ENCODE peak calls at places on chromosomes 3 and 15, in seven cellular contexts. One of them, this sample, is unnamed. For H3K4me1, the result is how much of the 10 kb centered on the place peaks cover.

GRCh38 chr3:40920041-40920440 is 279.3 kb upstream of the CTNNB1 start:
- DNase-seq in effector memory CD4-positive, alpha-beta T cell: no peak
- DNase-seq in neural progenitor cell: no peak
- DNase-seq in heart left ventricle: no peak
- DNase-seq in fibroblast of lung: peak
- DNase-seq in stomach: no peak
- DNase-seq in small intestine: no peak
- DNase-seq in this sample: no peak

GRCh38 chr3:38150780-38151528 is 12.5 kb downstream of the MYD88 start:
- DNase-seq in effector memory CD4-positive, alpha-beta T cell: no peak
- DNase-seq in neural progenitor cell: no peak
- DNase-seq in heart left ventricle: no peak
- DNase-seq in fibroblast of lung: no peak
- DNase-seq in stomach: no peak
- DNase-seq in small intestine: no peak
- DNase-seq in this sample: no peak

GRCh38 chr3:61668317-61668864 is 107.0 kb downstream of the PTPRG start:
- DNase-seq in effector memory CD4-positive, alpha-beta T cell: no peak
- DNase-seq in neural progenitor cell: no peak
- DNase-seq in heart left ventricle: no peak
- DNase-seq in fibroblast of lung: no peak
- DNase-seq in stomach: no peak
- DNase-seq in small intestine: no peak
- DNase-seq in this sample: no peak

GRCh38 chr3:28971156-28971555 is 309.7 kb upstream of the RBMS3 start:
- DNase-seq in effector memory CD4-positive, alpha-beta T cell: no peak
- DNase-seq in neural progenitor cell: no peak
- DNase-seq in heart left ventricle: no peak
- DNase-seq in fibroblast of lung: no peak
- DNase-seq in stomach: no peak
- DNase-seq in small intestine: no peak
- DNase-seq in this sample: no peak

GRCh38 chr3:159795050-159795449 is 193.6 kb upstream of the IL12A start:
- DNase-seq in effector memory CD4-positive, alpha-beta T cell: no peak
- DNase-seq in neural progenitor cell: no peak
- DNase-seq in heart left ventricle: peak
- DNase-seq in fibroblast of lung: no peak
- DNase-seq in stomach: no peak
- DNase-seq in small intestine: no peak
- DNase-seq in this sample: no peak

GRCh38 chr3:173066044-173066679 is 74.9 kb downstream of the SPATA16 start:
- DNase-seq in effector memory CD4-positive, alpha-beta T cell: no peak
- DNase-seq in neural progenitor cell: peak
- DNase-seq in heart left ventricle: peak
- DNase-seq in fibroblast of lung: peak
- DNase-seq in stomach: no peak
- DNase-seq in small intestine: no peak
- DNase-seq in this sample: no peak

GRCh38 chr3:50611464-50612233 is at the start of gene CISH:
- DNase-seq in effector memory CD4-positive, alpha-beta T cell: peak
- DNase-seq in neural progenitor cell: peak
- DNase-seq in heart left ventricle: peak
- DNase-seq in fibroblast of lung: peak
- DNase-seq in stomach: peak
- DNase-seq in small intestine: peak
- DNase-seq in this sample: peak

GRCh38 chr3:172388412-172389078 is 59.7 kb downstream of the GHSR start:
- DNase-seq in effector memory CD4-positive, alpha-beta T cell: no peak
- DNase-seq in neural progenitor cell: no peak
- DNase-seq in heart left ventricle: no peak
- DNase-seq in fibroblast of lung: no peak
- DNase-seq in stomach: no peak
- DNase-seq in small intestine: no peak
- DNase-seq in this sample: no peak

GRCh38 chr15:77436822-77437221 is 16.1 kb downstream of the HMG20A start:
- DNase-seq in effector memory CD4-positive, alpha-beta T cell: no peak
- DNase-seq in neural progenitor cell: no peak
- DNase-seq in heart left ventricle: no peak
- DNase-seq in fibroblast of lung: no peak
- DNase-seq in stomach: no peak
- DNase-seq in small intestine: no peak
- DNase-seq in this sample: no peak

GRCh38 chr3:50150863-50151686 is 4.0 kb upstream of the SEMA3F start:
- DNase-seq in effector memory CD4-positive, alpha-beta T cell: no peak
- DNase-seq in neural progenitor cell: peak
- DNase-seq in heart left ventricle: no peak
- DNase-seq in fibroblast of lung: no peak
- DNase-seq in stomach: peak
- DNase-seq in small intestine: peak
- DNase-seq in this sample: peak

GRCh38 chr3:155809181-155809580 is 3.1 kb upstream of the C3orf33 start:
- DNase-seq in effector memory CD4-positive, alpha-beta T cell: no peak
- DNase-seq in neural progenitor cell: no peak
- DNase-seq in heart left ventricle: no peak
- DNase-seq in fibroblast of lung: peak
- DNase-seq in stomach: no peak
- DNase-seq in small intestine: no peak
- DNase-seq in this sample: no peak

GRCh38 chr3:53083949-53084309 is 38.1 kb upstream of the SFMBT1 start:
- DNase-seq in effector memory CD4-positive, alpha-beta T cell: no peak
- DNase-seq in neural progenitor cell: no peak
- DNase-seq in heart left ventricle: no peak
- DNase-seq in fibroblast of lung: no peak
- DNase-seq in stomach: no peak
- DNase-seq in small intestine: no peak
- DNase-seq in this sample: no peak

GRCh38 chr3:119703900-119704531 is 1.2 kb downstream of the CFAP91 start:
- DNase-seq in effector memory CD4-positive, alpha-beta T cell: no peak
- DNase-seq in neural progenitor cell: peak
- DNase-seq in heart left ventricle: no peak
- DNase-seq in fibroblast of lung: no peak
- DNase-seq in stomach: no peak
- DNase-seq in small intestine: no peak
- DNase-seq in this sample: no peak

GRCh38 chr15:40247406-40247971 is 8.6 kb downstream of the PAK6 start:
- DNase-seq in effector memory CD4-positive, alpha-beta T cell: no peak
- DNase-seq in neural progenitor cell: no peak
- DNase-seq in heart left ventricle: no peak
- DNase-seq in fibroblast of lung: no peak
- DNase-seq in stomach: no peak
- DNase-seq in small intestine: no peak
- DNase-seq in this sample: peak

GRCh38 chr3:108345492-108346205 is 49.3 kb downstream of the HHLA2 start:
- DNase-seq in effector memory CD4-positive, alpha-beta T cell: no peak
- DNase-seq in neural progenitor cell: no peak
- DNase-seq in heart left ventricle: no peak
- DNase-seq in fibroblast of lung: peak
- DNase-seq in stomach: no peak
- DNase-seq in small intestine: no peak
- DNase-seq in this sample: no peak
- H3K4me1 ChIP-seq in effector memory CD4-positive, alpha-beta T cell: under half
- H3K4me1 ChIP-seq in neural progenitor cell: under half
- H3K4me1 ChIP-seq in heart left ventricle: under half
- H3K4me1 ChIP-seq in fibroblast of lung: under half
- H3K4me1 ChIP-seq in stomach: under half
- H3K4me1 ChIP-seq in small intestine: under half
- H3K4me1 ChIP-seq in this sample: under half

GRCh38 chr15:62430056-62430455 is 265.0 kb upstream of the C2CD4B start:
- DNase-seq in effector memory CD4-positive, alpha-beta T cell: no peak
- DNase-seq in neural progenitor cell: no peak
- DNase-seq in heart left ventricle: no peak
- DNase-seq in fibroblast of lung: no peak
- DNase-seq in stomach: no peak
- DNase-seq in small intestine: no peak
- DNase-seq in this sample: no peak
- H3K4me1 ChIP-seq in effector memory CD4-positive, alpha-beta T cell: under half
- H3K4me1 ChIP-seq in neural progenitor cell: under half
- H3K4me1 ChIP-seq in heart left ventricle: under half
- H3K4me1 ChIP-seq in fibroblast of lung: under half
- H3K4me1 ChIP-seq in stomach: under half
- H3K4me1 ChIP-seq in small intestine: under half
- H3K4me1 ChIP-seq in this sample: under half

GRCh38 chr15:38559131-38559530 is 5.5 kb downstream of the RASGRP1 start:
- DNase-seq in effector memory CD4-positive, alpha-beta T cell: no peak
- DNase-seq in neural progenitor cell: no peak
- DNase-seq in heart left ventricle: no peak
- DNase-seq in fibroblast of lung: no peak
- DNase-seq in stomach: no peak
- DNase-seq in small intestine: no peak
- DNase-seq in this sample: no peak
- H3K4me1 ChIP-seq in effector memory CD4-positive, alpha-beta T cell: half or more
- H3K4me1 ChIP-seq in neural progenitor cell: under half
- H3K4me1 ChIP-seq in heart left ventricle: under half
- H3K4me1 ChIP-seq in fibroblast of lung: under half
- H3K4me1 ChIP-seq in stomach: under half
- H3K4me1 ChIP-seq in small intestine: under half
- H3K4me1 ChIP-seq in this sample: under half

GRCh38 chr3:162354343-162354742 is 857.7 kb downstream of the OTOL1 start:
- DNase-seq in effector memory CD4-positive, alpha-beta T cell: no peak
- DNase-seq in neural progenitor cell: no peak
- DNase-seq in heart left ventricle: no peak
- DNase-seq in fibroblast of lung: peak
- DNase-seq in stomach: no peak
- DNase-seq in small intestine: no peak
- DNase-seq in this sample: no peak

GRCh38 chr3:162348912-162349311 is 852.3 kb downstream of the OTOL1 start:
- DNase-seq in effector memory CD4-positive, alpha-beta T cell: no peak
- DNase-seq in neural progenitor cell: no peak
- DNase-seq in heart left ventricle: no peak
- DNase-seq in fibroblast of lung: no peak
- DNase-seq in stomach: no peak
- DNase-seq in small intestine: no peak
- DNase-seq in this sample: no peak

GRCh38 chr3:162353414-162353813 is 856.8 kb downstream of the OTOL1 start:
- DNase-seq in effector memory CD4-positive, alpha-beta T cell: no peak
- DNase-seq in neural progenitor cell: no peak
- DNase-seq in heart left ventricle: no peak
- DNase-seq in fibroblast of lung: no peak
- DNase-seq in stomach: no peak
- DNase-seq in small intestine: no peak
- DNase-seq in this sample: no peak
- H3K4me1 ChIP-seq in effector memory CD4-positive, alpha-beta T cell: under half
- H3K4me1 ChIP-seq in neural progenitor cell: under half
- H3K4me1 ChIP-seq in heart left ventricle: under half
- H3K4me1 ChIP-seq in fibroblast of lung: under half
- H3K4me1 ChIP-seq in stomach: under half
- H3K4me1 ChIP-seq in small intestine: under half
- H3K4me1 ChIP-seq in this sample: under half

DNA sequence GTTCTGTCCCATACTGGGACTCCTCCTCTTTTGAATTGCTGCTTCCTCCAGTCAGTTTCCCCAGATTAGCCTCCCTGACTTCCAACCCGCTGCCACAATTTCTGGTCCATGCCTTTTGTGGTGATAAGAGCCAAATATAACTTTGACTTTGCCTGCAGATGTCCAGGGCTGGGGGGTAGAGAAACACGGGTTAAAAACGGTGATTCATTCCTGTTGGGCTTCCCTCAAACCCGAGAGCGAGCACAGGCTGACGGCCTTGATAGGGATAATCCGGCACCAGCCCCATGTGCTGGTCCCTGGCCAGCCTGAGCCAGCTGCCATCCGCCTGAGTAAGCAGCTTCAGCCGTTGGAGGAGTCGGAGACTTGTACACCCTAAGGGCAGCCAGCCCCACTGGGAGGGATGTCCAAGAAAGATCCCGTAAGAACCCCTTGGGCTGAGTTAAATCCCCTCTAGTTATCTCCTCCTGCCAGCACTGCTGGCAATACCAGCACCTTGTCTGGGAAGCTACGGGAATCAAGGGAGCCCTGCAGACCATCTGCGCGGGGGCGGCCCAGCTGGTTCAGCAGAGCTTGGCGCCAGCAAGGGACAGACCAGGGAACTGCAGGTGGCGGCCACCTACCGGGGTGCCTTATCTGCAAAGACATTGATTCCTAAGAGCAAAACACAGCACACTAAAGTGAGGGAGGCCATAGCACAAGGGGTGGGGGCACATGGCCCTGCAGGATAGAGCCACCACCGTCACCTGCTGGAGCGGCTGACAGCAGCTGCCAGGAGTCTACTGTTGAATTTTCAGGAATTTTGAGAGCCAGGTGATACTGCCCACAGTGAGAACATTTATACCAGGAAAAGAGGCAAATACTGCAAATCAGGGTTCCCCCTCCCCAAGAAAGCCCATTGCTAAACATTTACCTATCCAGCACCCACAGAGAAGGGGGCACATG is 18.1 kb downstream of the CSPG4 start:
- DNase-seq in effector memory CD4-positive, alpha-beta T cell: no peak
- DNase-seq in neural progenitor cell: peak
- DNase-seq in heart left ventricle: peak
- DNase-seq in fibroblast of lung: peak
- DNase-seq in stomach: peak
- DNase-seq in small intestine: peak
- DNase-seq in this sample: no peak
- H3K4me1 ChIP-seq in effector memory CD4-positive, alpha-beta T cell: under half
- H3K4me1 ChIP-seq in neural progenitor cell: under half
- H3K4me1 ChIP-seq in heart left ventricle: under half
- H3K4me1 ChIP-seq in fibroblast of lung: under half
- H3K4me1 ChIP-seq in stomach: half or more
- H3K4me1 ChIP-seq in small intestine: under half
- H3K4me1 ChIP-seq in this sample: under half

GRCh38 chr15:48617619-48618018 is 27.9 kb downstream of the FBN1 start:
- DNase-seq in effector memory CD4-positive, alpha-beta T cell: no peak
- DNase-seq in neural progenitor cell: no peak
- DNase-seq in heart left ventricle: peak
- DNase-seq in fibroblast of lung: peak
- DNase-seq in stomach: peak
- DNase-seq in small intestine: no peak
- DNase-seq in this sample: no peak

GRCh38 chr15:48609486-48609885 is 36.0 kb downstream of the FBN1 start:
- DNase-seq in effector memory CD4-positive, alpha-beta T cell: no peak
- DNase-seq in neural progenitor cell: no peak
- DNase-seq in heart left ventricle: no peak
- DNase-seq in fibroblast of lung: no peak
- DNase-seq in stomach: no peak
- DNase-seq in small intestine: no peak
- DNase-seq in this sample: no peak

GRCh38 chr15:48616216-48616615 is 29.3 kb downstream of the FBN1 start:
- DNase-seq in effector memory CD4-positive, alpha-beta T cell: no peak
- DNase-seq in neural progenitor cell: no peak
- DNase-seq in heart left ventricle: no peak
- DNase-seq in fibroblast of lung: no peak
- DNase-seq in stomach: no peak
- DNase-seq in small intestine: no peak
- DNase-seq in this sample: no peak

GRCh38 chr15:48619446-48619845 is 26.1 kb downstream of the FBN1 start:
- DNase-seq in effector memory CD4-positive, alpha-beta T cell: no peak
- DNase-seq in neural progenitor cell: no peak
- DNase-seq in heart left ventricle: no peak
- DNase-seq in fibroblast of lung: no peak
- DNase-seq in stomach: no peak
- DNase-seq in small intestine: no peak
- DNase-seq in this sample: no peak

GRCh38 chr15:48614051-48614450 is 31.5 kb downstream of the FBN1 start:
- DNase-seq in effector memory CD4-positive, alpha-beta T cell: no peak
- DNase-seq in neural progenitor cell: no peak
- DNase-seq in heart left ventricle: no peak
- DNase-seq in fibroblast of lung: no peak
- DNase-seq in stomach: no peak
- DNase-seq in small intestine: no peak
- DNase-seq in this sample: no peak
- H3K4me1 ChIP-seq in effector memory CD4-positive, alpha-beta T cell: under half
- H3K4me1 ChIP-seq in neural progenitor cell: under half
- H3K4me1 ChIP-seq in heart left ventricle: half or more
- H3K4me1 ChIP-seq in fibroblast of lung: under half
- H3K4me1 ChIP-seq in stomach: under half
- H3K4me1 ChIP-seq in small intestine: under half
- H3K4me1 ChIP-seq in this sample: under half

This sample was measured in breast epithelium.